ENCODE peak calls at places on chromosome 9, in seven cellular contexts. O is suprapubic skin, I is ascending aorta, C is trophoblast cell, W is IMR-90, D is fibroblast of lung, P is Karpas-422. N is an unnamed sample. For H3K4me1 and H3K9me3, the result is how much of the 10 kb centered on the place peaks cover.

GRCh38 chr9:114805670-114806551 is at the start of gene TNFSF15:
- DNase-seq in O (no peak), I (no peak), C (peak), W (peak), D (peak), P (peak), N (no peak)

GRCh38 chr9:135249191-135249590 is 161.7 kb downstream of the OLFM1 start:
- DNase-seq in O (no peak), I (no peak), C (no peak), W (no peak), D (no peak), P (no peak), N (no peak)

GRCh38 chr9:122477346-122477745 is 380 bp downstream of the OR1J1 start:
- DNase-seq in O (no peak), I (no peak), C (peak), W (no peak), D (no peak), P (no peak), N (no peak)

GRCh38 chr9:105757496-105758251 is 63.3 kb downstream of the TMEM38B start:
- DNase-seq in O (no peak), I (no peak), C (peak), W (no peak), D (peak), P (no peak), N (no peak)

GRCh38 chr9:16268037-16269010 is 602.1 kb downstream of the BNC2 start:
- DNase-seq in O (no peak), I (no peak), C (no peak), W (no peak), D (no peak), P (no peak), N (no peak)

GRCh38 chr9:117278020-117278419 is 136.8 kb downstream of the ASTN2 start:
- DNase-seq in O (no peak), I (no peak), C (no peak), W (no peak), D (no peak), P (no peak), N (no peak)

GRCh38 chr9:71681708-71682268 is 86.5 kb downstream of the CEMIP2 start:
- DNase-seq in O (no peak), I (no peak), C (peak), W (peak), D (peak), P (no peak), N (no peak)

GRCh38 chr9:126290871-126291270 is 35.8 kb upstream of the MVB12B start:
- DNase-seq in O (no peak), I (no peak), C (no peak), W (no peak), D (no peak), P (no peak), N (no peak)

GRCh38 chr9:91807640-91808246 is 142.3 kb downstream of the ROR2 start:
- DNase-seq in O (peak), I (no peak), C (no peak), W (peak), D (no peak), P (no peak), N (no peak)

GRCh38 chr9:96125624-96126023 is 176.4 kb downstream of the HSD17B3 start:
- DNase-seq in O (no peak), I (no peak), C (no peak), W (no peak), D (no peak), P (no peak), N (no peak)

GRCh38 chr9:134002796-134003195 is 10.7 kb upstream of the VAV2 start:
- DNase-seq in O (no peak), I (no peak), C (no peak), W (no peak), D (no peak), P (no peak), N (no peak)

GRCh38 chr9:133347515-133347984 is 381 bp downstream of the MED22 start:
- DNase-seq in O (no peak), I (no peak), C (peak), W (no peak), D (no peak), P (peak), N (peak)

GRCh38 chr9:2014148-2014547 is 999 bp upstream of the SMARCA2 start:
- DNase-seq in O (no peak), I (no peak), C (no peak), W (no peak), D (no peak), P (no peak), N (no peak)

DNA sequence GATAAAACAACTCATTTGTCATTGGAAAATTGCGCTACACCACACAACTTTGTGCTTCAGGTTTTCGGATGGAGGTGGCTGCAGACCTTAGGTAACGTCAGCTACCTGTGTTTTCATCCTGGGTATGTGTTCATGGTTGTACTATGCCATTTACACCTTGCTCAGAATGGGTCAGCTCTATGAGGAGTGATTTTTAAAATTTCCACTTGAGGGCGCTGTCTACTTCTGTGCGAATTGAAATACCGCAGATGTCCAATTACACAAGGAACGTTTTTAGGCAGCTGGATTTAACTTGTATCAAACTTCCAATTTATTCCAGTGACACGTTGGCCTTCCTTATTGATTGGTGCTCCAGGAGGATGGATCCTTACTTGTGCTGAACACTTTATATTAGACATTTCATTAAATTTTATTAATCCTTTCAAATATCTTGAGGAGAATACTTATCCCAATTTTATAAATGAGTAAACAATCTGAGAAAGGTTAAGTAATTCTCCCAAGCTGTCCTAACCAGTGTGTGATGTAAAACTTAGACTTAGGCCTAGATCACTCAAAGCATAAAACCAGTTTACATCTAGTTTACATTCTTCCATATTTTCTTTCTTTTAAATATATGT is 23.4 kb downstream of the DMRTA1 start:
- DNase-seq in O (no peak), I (no peak), C (peak), W (peak), D (peak), P (peak), N (no peak)
- H3K4me1 ChIP-seq in O (under half), I (under half), C (under half), W (under half), D (under half), P (under half), N (under half)

GRCh38 chr9:128429505-128430086 is 8.9 kb downstream of the CERCAM start:
- DNase-seq in O (no peak), I (no peak), C (no peak), W (no peak), D (no peak), P (no peak), N (no peak)

GRCh38 chr9:128438343-128439109 is 17.3 kb upstream of the ODF2 start:
- DNase-seq in O (peak), I (no peak), C (peak), W (peak), D (peak), P (peak), N (peak)

GRCh38 chr9:128435611-128436010 is 15.0 kb downstream of the CERCAM start:
- DNase-seq in O (no peak), I (no peak), C (no peak), W (no peak), D (no peak), P (no peak), N (peak)

GRCh38 chr9:128431207-128431606 is 10.6 kb downstream of the CERCAM start:
- DNase-seq in O (no peak), I (no peak), C (no peak), W (no peak), D (no peak), P (no peak), N (no peak)

DNA sequence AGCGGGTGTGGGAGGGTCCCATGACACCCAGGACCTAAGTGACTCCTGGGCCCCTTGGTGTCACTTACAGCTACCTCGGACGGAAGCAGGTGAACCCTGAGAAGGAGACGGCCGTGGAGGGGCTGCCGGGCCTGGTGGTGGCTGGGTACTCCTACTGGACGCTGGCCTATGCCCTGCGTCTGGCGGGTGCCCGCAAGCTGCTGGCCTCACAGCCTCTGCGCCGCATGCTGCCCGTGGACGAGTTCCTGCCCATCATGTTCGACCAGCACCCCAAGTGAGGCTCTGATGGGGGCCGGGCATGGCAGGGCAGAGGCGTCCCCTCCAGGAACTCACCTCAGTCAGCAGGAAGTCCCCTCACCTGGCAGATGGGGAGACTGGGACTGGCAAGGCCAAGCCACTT is 13.7 kb downstream of the CERCAM start:
- DNase-seq in O (no peak), I (no peak), C (no peak), W (no peak), D (no peak), P (no peak), N (no peak)
- H3K4me3 ChIP-seq in O (no peak), I (no peak), C (no peak), W (no peak), D (no peak), P (no peak), N (no peak)

GRCh38 chr9:138103111-138103823 is 225.7 kb downstream of the CACNA1B start:
- DNase-seq in O (no peak), I (no peak), C (no peak), W (no peak), D (no peak), P (no peak), N (no peak)

GRCh38 chr9:138105561-138106505 is 228.3 kb downstream of the CACNA1B start:
- DNase-seq in O (no peak), I (no peak), C (no peak), W (no peak), D (no peak), P (no peak), N (no peak)

GRCh38 chr9:138104251-138105122 is 226.9 kb downstream of the CACNA1B start:
- DNase-seq in O (no peak), I (no peak), C (no peak), W (no peak), D (no peak), P (no peak), N (peak)

GRCh38 chr9:138103824-138104206 is 226.2 kb downstream of the CACNA1B start:
- DNase-seq in O (peak), I (no peak), C (no peak), W (no peak), D (no peak), P (no peak), N (no peak)

GRCh38 chr9:138105123-138105415 is 227.5 kb downstream of the CACNA1B start:
- DNase-seq in O (no peak), I (no peak), C (no peak), W (no peak), D (no peak), P (no peak), N (no peak)
- H3K9me3 ChIP-seq in O (under half), I (under half), C (under half), W (half or more), D (under half), P (under half), N (under half)

GRCh38 chr9:136618578-136619547 is 43.9 kb upstream of the EGFL7 start:
- DNase-seq in O (no peak), I (peak), C (no peak), W (no peak), D (no peak), P (peak), N (peak)

GRCh38 chr9:136621019-136621733 is 41.5 kb upstream of the EGFL7 start:
- DNase-seq in O (no peak), I (no peak), C (no peak), W (no peak), D (peak), P (no peak), N (peak)

GRCh38 chr9:136619742-136620440 is 42.8 kb upstream of the EGFL7 start:
- DNase-seq in O (peak), I (peak), C (peak), W (peak), D (peak), P (no peak), N (peak)

GRCh38 chr9:136621734-136622093 is 41.0 kb upstream of the EGFL7 start:
- DNase-seq in O (no peak), I (no peak), C (no peak), W (no peak), D (no peak), P (no peak), N (no peak)

GRCh38 chr9:136620441-136621018 is 42.2 kb upstream of the EGFL7 start:
- DNase-seq in O (no peak), I (no peak), C (no peak), W (no peak), D (no peak), P (no peak), N (peak)
- H3K4me1 ChIP-seq in O (half or more), I (under half), C (under half), W (under half), D (under half), P (under half), N (under half)

GRCh38 chr9:130295431-130295830 is 29.9 kb downstream of the HMCN2 start:
- DNase-seq in O (no peak), I (no peak), C (no peak), W (no peak), D (no peak), P (no peak), N (no peak)

GRCh38 chr9:130298663-130299279 is 33.2 kb downstream of the HMCN2 start:
- DNase-seq in O (no peak), I (no peak), C (no peak), W (no peak), D (no peak), P (peak), N (peak)

GRCh38 chr9:130295945-130296782 is 30.6 kb downstream of the HMCN2 start:
- DNase-seq in O (no peak), I (no peak), C (no peak), W (no peak), D (no peak), P (peak), N (no peak)

GRCh38 chr9:130296783-130297055 is 31.2 kb downstream of the HMCN2 start:
- DNase-seq in O (no peak), I (no peak), C (no peak), W (no peak), D (no peak), P (no peak), N (no peak)

GRCh38 chr9:130297371-130297770 is 31.8 kb downstream of the HMCN2 start:
- DNase-seq in O (no peak), I (no peak), C (no peak), W (no peak), D (no peak), P (no peak), N (peak)
- H3K4me3 ChIP-seq in O (no peak), I (no peak), C (no peak), W (no peak), D (no peak), P (no peak), N (no peak)

DNA sequence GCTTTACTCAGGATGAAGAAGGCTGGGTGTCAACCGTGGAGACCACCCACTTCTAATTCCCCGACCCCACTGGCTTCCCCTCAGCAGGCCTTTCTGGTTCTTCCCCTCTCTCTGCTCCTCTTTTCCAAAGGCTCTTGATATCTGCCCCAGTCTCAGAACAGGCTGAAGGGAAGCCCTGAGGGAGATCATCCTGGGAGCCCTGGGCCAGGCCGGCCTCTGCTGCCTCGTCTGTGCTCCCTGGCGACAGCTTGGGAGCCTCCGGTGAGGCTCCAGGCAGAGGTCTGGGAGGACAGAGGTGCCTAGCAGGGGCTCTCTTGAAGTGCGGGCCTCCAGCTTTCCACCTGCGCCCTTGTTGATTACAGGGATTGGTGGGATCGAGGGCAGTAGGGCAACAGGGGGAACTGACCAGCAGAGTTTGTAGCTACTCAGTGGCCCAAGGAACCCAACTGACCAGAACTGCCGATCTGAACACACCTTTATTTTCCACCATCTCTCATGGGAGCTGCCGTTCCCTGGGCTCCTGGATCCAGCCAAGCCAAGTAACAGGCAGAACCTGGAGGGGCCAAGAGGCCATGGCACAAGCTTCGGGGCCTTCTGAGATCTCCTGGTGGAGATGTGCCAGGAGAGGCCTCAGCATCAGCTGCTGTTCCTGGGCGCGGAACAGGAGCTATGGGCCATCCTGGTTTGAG is 198.5 kb downstream of the CACNA1B start:
- DNase-seq in O (peak), I (no peak), C (no peak), W (no peak), D (no peak), P (no peak), N (no peak)
- H3K9me3 ChIP-seq in O (under half), I (under half), C (under half), W (half or more), D (under half), P (under half), N (under half)

GRCh38 chr9:113589890-113590289 is 126.4 kb downstream of the RGS3 start:
- DNase-seq in O (no peak), I (no peak), C (peak), W (peak), D (peak), P (no peak), N (no peak)

GRCh38 chr9:113590389-113590788 is 126.9 kb downstream of the RGS3 start:
- DNase-seq in O (no peak), I (no peak), C (no peak), W (no peak), D (no peak), P (no peak), N (no peak)

GRCh38 chr9:113588242-113588810 is 124.8 kb downstream of the RGS3 start:
- DNase-seq in O (no peak), I (no peak), C (no peak), W (no peak), D (no peak), P (no peak), N (no peak)

GRCh38 chr9:113588936-113589335 is 125.4 kb downstream of the RGS3 start:
- DNase-seq in O (no peak), I (no peak), C (no peak), W (no peak), D (no peak), P (no peak), N (no peak)

DNA sequence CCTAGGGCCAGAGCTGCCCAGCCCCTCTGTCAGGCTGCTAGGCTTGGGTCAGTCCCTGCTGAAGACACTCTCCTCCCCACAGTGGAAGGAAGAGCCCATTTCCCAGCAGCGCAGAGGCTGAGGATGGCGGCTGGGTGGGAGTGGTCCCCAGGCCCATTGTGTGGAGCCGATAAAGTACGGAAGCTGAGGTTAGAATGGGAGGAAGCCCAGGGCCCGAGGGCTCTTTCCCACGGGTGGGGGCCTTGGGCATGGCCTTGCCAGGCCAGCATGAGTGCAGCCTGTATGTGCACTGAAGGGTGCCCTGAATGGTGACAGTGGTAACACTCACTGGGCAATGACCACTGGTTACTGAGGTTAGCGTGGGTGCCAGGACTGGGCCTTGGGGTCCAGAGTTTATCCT is 125.9 kb downstream of the RGS3 start:
- DNase-seq in O (no peak), I (no peak), C (no peak), W (no peak), D (no peak), P (no peak), N (peak)
- H3K4me1 ChIP-seq in O (half or more), I (under half), C (under half), W (under half), D (under half), P (under half), N (under half)